ENCODE peak calls at places on chromosomes 12 and 14, in six cellular contexts. Q is fibroblast of mammary gland; F is Peyer's patch; C is kidney epithelial cell; P is AG10803; N is CD4-positive, alpha-beta T cell. Y is an unnamed sample.
A peak's percentile ranks its signal among the peaks of the same experiment; 100 is the strongest.

GRCh38 chr12:129063600-129063999 is 210.3 kb downstream of the GLT1D1 start:
- DNase-seq in N (no peak), P (no peak), C (no peak), F (no peak), Q (no peak), Y (no peak)

GRCh38 chr14:24052656-24053547 is 1.1 kb downstream of the CARMIL3 start:
- DNase-seq in Q (peak; percentile 7), N (no peak), P (no peak), C (no peak), F (no peak), Y (no peak)

GRCh38 chr12:108807476-108807875 is 49.9 kb downstream of the SSH1 start:
- DNase-seq in Q (no peak), P (no peak), N (no peak), C (no peak), F (no peak), Y (no peak)

GRCh38 chr14:95388699-95389098 is 69.0 kb upstream of the CLMN start:
- DNase-seq in P (no peak), C (no peak), F (no peak), Q (peak; percentile 80), N (no peak), Y (no peak)

GRCh38 chr12:69758105-69758504 is 19.4 kb downstream of the RAB3IP start:
- DNase-seq in P (no peak), F (no peak), Q (no peak), N (no peak), C (no peak), Y (no peak)

GRCh38 chr14:68651652-68652432 is 141.0 kb downstream of the ZFP36L1 start:
- DNase-seq in C (no peak), F (no peak), P (peak; percentile 79), Q (no peak), N (no peak), Y (no peak)

GRCh38 chr14:20400589-20400964 is 12.7 kb downstream of the TEP1 start:
- DNase-seq in N (no peak), F (no peak), C (no peak), Q (no peak), P (no peak), Y (no peak)

GRCh38 chr14:22007278-22008097 is 333.9 kb upstream of the OR4E1 start:
- DNase-seq in P (no peak), F (no peak), C (no peak), N (no peak), Q (no peak), Y (no peak)

DNA sequence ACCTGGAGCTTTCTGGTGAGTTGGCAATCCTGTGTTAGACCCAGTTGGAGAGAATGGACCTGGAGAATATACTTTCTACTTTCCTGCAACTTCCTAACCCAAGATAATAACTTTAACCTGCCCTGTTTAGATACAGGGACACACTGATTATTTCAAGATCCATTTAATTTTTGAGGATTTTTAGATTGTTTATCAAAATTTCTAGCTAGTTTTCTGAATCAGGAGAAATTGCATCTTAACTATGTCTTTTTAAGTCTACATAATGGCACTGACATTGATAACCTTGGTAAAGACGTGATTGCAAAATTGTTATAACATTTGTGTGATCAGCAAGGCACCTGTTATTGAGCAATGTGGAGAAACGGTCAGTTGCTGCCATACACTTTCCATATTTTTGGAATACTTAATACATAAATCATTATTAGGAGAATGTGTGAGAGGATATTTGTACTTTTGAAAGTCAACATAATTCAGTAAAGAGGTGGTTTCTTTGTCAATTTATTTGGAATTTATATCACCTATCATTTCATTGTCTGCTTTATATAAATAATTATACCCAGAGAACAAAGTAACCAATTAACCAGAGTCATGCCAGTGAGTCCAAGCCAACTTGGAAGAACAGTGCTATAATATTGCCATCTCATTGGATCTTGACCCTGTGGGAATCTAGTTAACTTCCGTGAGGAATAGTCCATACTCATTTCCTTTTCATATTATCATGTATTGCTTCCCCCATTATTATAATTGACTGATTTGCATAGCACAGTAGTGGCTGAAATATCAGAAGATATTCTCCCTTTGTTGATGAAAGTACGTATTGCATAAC is 28.4 kb downstream of the NFYB start:
- DNase-seq in P (no peak), Q (no peak), N (no peak), C (no peak), F (no peak), Y (no peak)
- TF ChIP-seq CTCF in P (no peak), Q (no peak), N (peak; percentile 35), C (no peak), F (no peak), Y (peak; percentile 25)

GRCh38 chr14:33342299-33342974 is 403.8 kb downstream of the NPAS3 start:
- DNase-seq in F (no peak), N (no peak), C (no peak), Q (no peak), P (no peak), Y (no peak)
- TF ChIP-seq CTCF in F (no peak), N (no peak), C (no peak), Q (no peak), P (no peak), Y (no peak)

GRCh38 chr12:17357396-17357795 is 732.6 kb downstream of the RERGL start:
- DNase-seq in P (no peak), F (no peak), N (no peak), Q (no peak), C (no peak), Y (no peak)

GRCh38 chr12:17358850-17359249 is 731.1 kb downstream of the RERGL start:
- DNase-seq in Q (no peak), F (no peak), P (no peak), C (no peak), N (no peak), Y (no peak)

GRCh38 chr12:17361224-17361623 is 728.8 kb downstream of the RERGL start:
- DNase-seq in Q (no peak), F (no peak), C (no peak), N (no peak), P (no peak), Y (no peak)
- TF ChIP-seq CTCF in Q (no peak), F (no peak), C (no peak), N (no peak), P (no peak), Y (no peak)

DNA sequence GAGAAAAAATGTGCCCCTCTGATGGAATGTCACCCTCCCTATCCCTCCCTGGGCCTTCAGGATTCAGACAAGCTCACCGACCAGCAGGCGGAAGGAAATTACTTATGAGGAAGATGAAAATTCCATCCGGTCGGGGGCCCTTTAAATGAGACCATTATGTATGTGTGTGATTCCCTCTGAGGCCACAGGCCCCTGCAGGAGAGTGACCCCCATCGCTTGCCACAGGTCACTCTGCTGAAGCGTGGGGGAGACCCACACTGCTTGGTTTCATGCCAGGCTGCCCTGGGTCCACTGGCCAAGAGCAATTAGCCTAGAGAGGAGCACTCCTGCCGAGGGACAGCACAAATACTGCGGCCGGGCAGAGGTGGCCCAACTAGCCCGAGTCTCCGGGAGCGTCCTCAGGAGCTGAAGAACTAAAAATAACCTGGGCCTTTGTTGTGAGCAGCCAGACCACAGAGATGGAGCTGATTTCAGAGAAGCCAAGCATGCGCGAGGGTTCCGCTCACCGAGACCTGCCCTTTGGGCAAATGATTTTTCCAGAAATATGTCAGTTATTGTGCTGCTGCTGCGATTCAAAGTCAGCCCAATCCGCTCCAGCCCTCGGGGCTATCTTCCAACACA is 276.4 kb downstream of the DPF3 start:
- DNase-seq in Q (no peak), P (no peak), C (peak; percentile 23), N (no peak), F (no peak), Y (no peak)
- TF ChIP-seq CTCF in Q (no peak), P (no peak), C (no peak), N (no peak), F (no peak), Y (no peak)

Y was measured in neural crest cell.